ENCODE peak calls at places on chromosome 2, in nine cellular contexts. One of them, this sample, is unnamed.
A peak's percentile ranks its signal among the peaks of the same experiment; 100 is the strongest.

GRCh38 chr2:189047469-189047868 is 73.3 kb downstream of the COL3A1 start:
- DNase-seq in hippocampal formation: no peak
- DNase-seq in effector memory CD4-positive, alpha-beta T cell: no peak
- DNase-seq in A549: no peak
- DNase-seq in ELF-1: no peak
- DNase-seq in NCI-H345: no peak
- DNase-seq in HS-27A: no peak
- DNase-seq in fibroblast of lung: no peak
- DNase-seq in astrocyte: no peak
- DNase-seq in this sample: no peak

GRCh38 chr2:124269348-124269747 is 244.3 kb downstream of the CNTNAP5 start:
- DNase-seq in hippocampal formation: no peak
- DNase-seq in fibroblast of lung: no peak
- DNase-seq in NCI-H345: no peak
- DNase-seq in effector memory CD4-positive, alpha-beta T cell: no peak
- DNase-seq in astrocyte: no peak
- DNase-seq in ELF-1: no peak
- DNase-seq in A549: no peak
- DNase-seq in HS-27A: no peak
- DNase-seq in this sample: no peak

GRCh38 chr2:28280576-28280975 is 112.1 kb upstream of the FOSL2 start:
- DNase-seq in effector memory CD4-positive, alpha-beta T cell: no peak
- DNase-seq in astrocyte: no peak
- DNase-seq in A549: no peak
- DNase-seq in NCI-H345: no peak
- DNase-seq in hippocampal formation: no peak
- DNase-seq in ELF-1: no peak
- DNase-seq in HS-27A: no peak
- DNase-seq in fibroblast of lung: peak; percentile 3
- DNase-seq in this sample: no peak

GRCh38 chr2:44004735-44005602 is 9.2 kb upstream of the LRPPRC start:
- DNase-seq in fibroblast of lung: peak; percentile 2
- DNase-seq in ELF-1: no peak
- DNase-seq in effector memory CD4-positive, alpha-beta T cell: no peak
- DNase-seq in HS-27A: no peak
- DNase-seq in A549: no peak
- DNase-seq in hippocampal formation: no peak
- DNase-seq in astrocyte: no peak
- DNase-seq in NCI-H345: no peak
- DNase-seq in this sample: no peak

GRCh38 chr2:153548536-153548935 is 70.0 kb upstream of the RPRM start:
- DNase-seq in hippocampal formation: no peak
- DNase-seq in A549: no peak
- DNase-seq in ELF-1: no peak
- DNase-seq in effector memory CD4-positive, alpha-beta T cell: no peak
- DNase-seq in astrocyte: no peak
- DNase-seq in fibroblast of lung: no peak
- DNase-seq in NCI-H345: no peak
- DNase-seq in HS-27A: no peak
- DNase-seq in this sample: no peak

GRCh38 chr2:39395313-39395712 is 41.8 kb downstream of the MAP4K3 start:
- DNase-seq in hippocampal formation: no peak
- DNase-seq in ELF-1: no peak
- DNase-seq in NCI-H345: no peak
- DNase-seq in HS-27A: no peak
- DNase-seq in fibroblast of lung: no peak
- DNase-seq in effector memory CD4-positive, alpha-beta T cell: no peak
- DNase-seq in A549: no peak
- DNase-seq in astrocyte: no peak
- DNase-seq in this sample: no peak

GRCh38 chr2:191857406-191857805 is 10.5 kb upstream of the CAVIN2 start:
- DNase-seq in ELF-1: no peak
- DNase-seq in NCI-H345: no peak
- DNase-seq in effector memory CD4-positive, alpha-beta T cell: no peak
- DNase-seq in HS-27A: no peak
- DNase-seq in A549: no peak
- DNase-seq in hippocampal formation: no peak
- DNase-seq in fibroblast of lung: peak; percentile 85
- DNase-seq in astrocyte: peak; percentile 82
- DNase-seq in this sample: no peak

GRCh38 chr2:65161551-65162100 is 31.7 kb upstream of the RAB1A start:
- DNase-seq in fibroblast of lung: no peak
- DNase-seq in A549: no peak
- DNase-seq in astrocyte: no peak
- DNase-seq in NCI-H345: no peak
- DNase-seq in ELF-1: peak; percentile 53
- DNase-seq in effector memory CD4-positive, alpha-beta T cell: no peak
- DNase-seq in HS-27A: no peak
- DNase-seq in hippocampal formation: no peak
- DNase-seq in this sample: no peak

This sample was measured in activated CD8-positive, alpha-beta memory T cell treated with anti-CD3 and anti-CD28 coated beads, Interleukin-2, amount 50 U/mL, for 4 hours.